ENCODE peak calls at places on chromosomes 5 and 9, in six cellular contexts. P is Peyer's patch, V is foreskin fibroblast, O is GM06990, X is tibial nerve, T is astrocyte of the cerebellum. D is an unnamed sample.

GRCh38 chr5:171419663-171420428 is 399 bp downstream of the FGF18 start:
- DNase-seq in X (no peak), P (peak), T (no peak), O (peak), V (peak), D (peak)

GRCh38 chr5:122316652-122317051 is 4.6 kb downstream of the SNCAIP start:
- DNase-seq in V (no peak), O (no peak), P (no peak), T (no peak), X (no peak), D (no peak)

GRCh38 chr5:65068410-65068809 is 299.7 kb downstream of the CWC27 start:
- DNase-seq in O (no peak), V (no peak), X (no peak), P (no peak), T (no peak), D (no peak)

GRCh38 chr9:4116091-4116581 is 183.7 kb downstream of the GLIS3 start:
- DNase-seq in X (no peak), V (no peak), T (no peak), O (no peak), P (no peak), D (peak)

GRCh38 chr5:139061274-139061673 is 136.9 kb downstream of the SIL1 start:
- DNase-seq in V (peak), T (peak), X (no peak), P (no peak), O (no peak), D (peak)

GRCh38 chr9:92468206-92468605 is 14.1 kb downstream of the ASPN start:
- DNase-seq in P (no peak), T (no peak), V (peak), O (no peak), X (no peak), D (peak)

GRCh38 chr9:83266618-83267543 is 203.9 kb upstream of the RASEF start:
- DNase-seq in P (peak), O (no peak), X (no peak), V (peak), T (no peak), D (peak)

GRCh38 chr5:120108586-120109254 is 355.4 kb upstream of the PRR16 start:
- DNase-seq in T (no peak), P (no peak), X (no peak), V (peak), O (no peak), D (peak)

GRCh38 chr5:174217527-174217926 is 172.0 kb downstream of the NSG2 start:
- DNase-seq in O (no peak), P (no peak), V (no peak), X (no peak), T (no peak), D (no peak)

GRCh38 chr9:99356512-99356971 is 134.5 kb downstream of the SEC61B start:
- DNase-seq in O (no peak), T (no peak), P (no peak), V (peak), X (no peak), D (peak)

GRCh38 chr5:174951151-174951780 is 226.9 kb downstream of the MSX2 start:
- DNase-seq in O (no peak), T (peak), X (no peak), P (peak), V (peak), D (peak)

GRCh38 chr5:135890867-135891266 is 4.8 kb downstream of the IL9 start:
- DNase-seq in X (no peak), P (no peak), O (no peak), V (no peak), T (no peak), D (no peak)

GRCh38 chr9:109843651-109844050 is 63.7 kb downstream of the PALM2AKAP2 start:
- DNase-seq in O (no peak), P (no peak), X (no peak), T (no peak), V (no peak), D (no peak)

GRCh38 chr5:93359958-93360305 is 221.1 kb downstream of the NR2F1-AS1 start:
- DNase-seq in V (no peak), T (no peak), X (no peak), P (no peak), O (no peak), D (no peak)

GRCh38 chr9:132249690-132250089 is 87.8 kb downstream of the NTNG2 start:
- DNase-seq in V (no peak), T (no peak), O (no peak), P (no peak), X (no peak), D (no peak)

GRCh38 chr9:113492343-113493079 is 29.0 kb downstream of the RGS3 start:
- DNase-seq in V (peak), O (no peak), X (no peak), T (no peak), P (no peak), D (peak)

GRCh38 chr9:34986541-34987047 is 3.0 kb upstream of the DNAJB5 start:
- DNase-seq in X (no peak), V (no peak), T (no peak), O (peak), P (peak), D (no peak)

GRCh38 chr5:132525299-132525724 is 18.0 kb downstream of the IL5 start:
- DNase-seq in X (no peak), T (no peak), P (no peak), O (peak), V (no peak), D (peak)
- TF ChIP-seq CTCF in X (no peak), T (no peak), P (no peak), O (no peak), V (no peak), D (no peak)

GRCh38 chr9:79862921-79863890 is 291.4 kb downstream of the TLE4 start:
- DNase-seq in T (no peak), V (no peak), P (no peak), O (no peak), X (no peak), D (no peak)

GRCh38 chr9:79857188-79857587 is 285.4 kb downstream of the TLE4 start:
- DNase-seq in V (no peak), X (no peak), P (no peak), O (no peak), T (no peak), D (peak)

DNA sequence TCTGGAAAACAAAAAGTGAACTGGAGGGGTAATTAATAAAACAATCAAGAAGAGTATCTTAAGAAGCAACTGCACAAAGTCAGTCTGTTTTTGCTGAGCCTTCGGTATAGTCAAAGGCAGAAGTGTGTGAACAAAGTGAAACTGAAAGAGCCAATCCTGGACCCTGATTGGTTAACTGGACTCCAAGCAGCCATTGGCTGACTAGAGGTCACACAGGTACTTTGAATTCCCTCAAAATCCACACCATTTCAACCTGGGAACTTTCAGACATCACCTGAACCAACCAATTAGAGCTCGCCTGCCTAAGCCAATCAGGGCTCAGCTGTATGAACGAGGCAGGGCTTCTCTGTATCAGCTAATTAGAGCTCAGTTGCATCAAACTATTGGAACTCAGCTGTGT is 286.7 kb downstream of the TLE4 start:
- DNase-seq in X (no peak), O (no peak), P (no peak), T (no peak), V (peak), D (peak)
- H3K4me3 ChIP-seq in X (no peak), O (no peak), P (no peak), T (no peak), V (no peak), D (no peak)

DNA sequence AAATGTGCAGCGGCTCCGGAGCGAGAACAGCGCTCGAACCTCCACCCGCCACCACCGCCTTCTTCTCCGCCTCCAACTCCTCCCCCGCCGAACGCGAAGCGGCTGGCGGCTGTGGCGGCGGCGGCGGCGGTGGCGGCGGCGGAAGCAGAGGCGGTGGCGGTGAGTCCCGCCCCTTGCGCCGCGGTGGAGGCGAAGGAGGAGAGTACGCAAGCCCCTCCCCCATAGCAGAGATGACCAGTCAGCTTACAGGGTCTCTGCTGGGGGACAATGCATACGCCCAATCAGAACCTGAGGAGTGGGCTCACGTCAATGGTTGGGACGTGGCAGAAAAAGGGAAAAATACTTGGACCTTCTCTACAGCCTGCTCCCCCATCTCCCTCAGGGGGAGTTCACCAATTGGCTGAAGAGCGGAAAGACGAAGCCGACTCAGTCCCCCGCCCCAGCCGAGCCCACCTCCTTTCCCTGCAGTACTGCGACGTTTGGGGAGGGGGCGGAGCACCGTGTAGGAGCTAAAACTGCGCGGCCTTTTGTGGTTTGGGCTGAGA is at the start of gene PJA2:
- DNase-seq in V (peak), T (peak), P (peak), X (peak), O (peak), D (peak)
- TF ChIP-seq CTCF in V (peak), T (peak), P (peak), X (peak), O (no peak), D (peak)

DNA sequence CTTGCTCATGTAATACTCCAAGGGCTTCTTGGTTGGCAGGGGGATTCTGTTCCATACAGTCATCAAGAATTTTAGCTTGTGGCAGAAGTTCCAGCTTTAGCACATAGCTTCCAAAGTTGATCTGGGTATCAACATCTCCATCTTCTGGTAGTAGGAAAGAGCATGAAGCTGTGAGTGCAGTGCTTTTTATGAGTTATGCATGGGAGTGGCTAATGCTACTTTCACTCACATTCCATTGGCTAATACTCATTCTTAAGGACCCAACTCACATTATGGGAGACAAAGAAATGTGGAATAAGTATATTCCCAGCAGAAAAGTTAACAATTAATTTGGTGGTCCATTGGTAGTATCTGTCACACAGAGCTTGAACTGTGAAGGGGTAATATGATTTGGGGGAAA is 194.2 kb upstream of the CHD1 start:
- DNase-seq in V (no peak), P (no peak), O (no peak), X (no peak), T (no peak), D (no peak)
- H3K4me3 ChIP-seq in V (no peak), P (no peak), O (no peak), X (no peak), T (no peak), D (no peak)

DNA sequence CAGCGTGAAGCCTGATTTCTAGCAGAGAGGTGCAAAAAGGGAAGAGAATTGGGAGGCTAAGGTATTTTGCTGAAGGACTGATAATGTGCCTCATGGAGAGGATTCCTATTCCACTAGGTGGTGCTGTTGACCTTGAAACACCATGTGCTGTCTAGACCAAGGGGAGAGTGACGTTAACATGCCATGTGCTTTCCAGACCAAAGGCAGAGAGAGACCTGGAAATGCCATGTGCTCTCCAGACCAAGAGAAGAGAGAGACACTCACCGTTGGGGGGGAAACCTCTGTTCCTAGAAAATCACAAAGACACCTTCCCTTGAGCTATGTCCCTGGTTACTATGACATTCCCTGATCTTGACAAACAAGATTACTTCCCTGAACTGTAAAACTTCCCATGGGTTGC is 286.0 kb upstream of the TUSC1 start:
- DNase-seq in O (no peak), T (peak), X (no peak), P (no peak), V (peak), D (peak)
- TF ChIP-seq CTCF in O (peak), T (peak), X (peak), P (no peak), V (peak), D (peak)

GRCh38 chr5:10440367-10440990 is 1.2 kb upstream of the ROPN1L start:
- DNase-seq in V (no peak), T (no peak), O (no peak), P (no peak), X (no peak), D (no peak)
- H3K4me3 ChIP-seq in V (peak), T (peak), O (no peak), P (peak), X (peak), D (no peak)